ENCODE peak calls at places on chromosomes 5 and 9, in nine cellular contexts. One of them, this sample, is unnamed.

GRCh38 chr9:71725590-71726338 is 42.5 kb downstream of the CEMIP2 start:
- DNase-seq in iris pigment epithelial cell: peak
- DNase-seq in NCI-H1092: no peak
- DNase-seq in cardiac fibroblast: peak
- DNase-seq in globus pallidus: no peak
- DNase-seq in HCT116: peak
- DNase-seq in C1 segment of cervical spinal cord: no peak
- DNase-seq in fibroblast of pulmonary artery: peak
- DNase-seq in stimulated activated CD4-positive, alpha-beta T cell treated with anti-CD3 and anti-CD28 coated beads, Interleukin-2, amount 100 ng/mL, for 24 hours: no peak
- DNase-seq in this sample: peak

GRCh38 chr9:90095682-90096081 is 490.9 kb downstream of the GADD45G start:
- DNase-seq in iris pigment epithelial cell: no peak
- DNase-seq in NCI-H1092: peak
- DNase-seq in cardiac fibroblast: no peak
- DNase-seq in globus pallidus: no peak
- DNase-seq in HCT116: no peak
- DNase-seq in C1 segment of cervical spinal cord: peak
- DNase-seq in fibroblast of pulmonary artery: no peak
- DNase-seq in stimulated activated CD4-positive, alpha-beta T cell treated with anti-CD3 and anti-CD28 coated beads, Interleukin-2, amount 100 ng/mL, for 24 hours: no peak
- DNase-seq in this sample: no peak

GRCh38 chr9:34374905-34375552 is 1.7 kb downstream of the MYORG start:
- DNase-seq in iris pigment epithelial cell: no peak
- DNase-seq in NCI-H1092: no peak
- DNase-seq in cardiac fibroblast: no peak
- DNase-seq in globus pallidus: no peak
- DNase-seq in HCT116: no peak
- DNase-seq in C1 segment of cervical spinal cord: no peak
- DNase-seq in fibroblast of pulmonary artery: no peak
- DNase-seq in stimulated activated CD4-positive, alpha-beta T cell treated with anti-CD3 and anti-CD28 coated beads, Interleukin-2, amount 100 ng/mL, for 24 hours: no peak
- DNase-seq in this sample: no peak

GRCh38 chr5:16812911-16813310 is 123.2 kb downstream of the MYO10 start:
- DNase-seq in iris pigment epithelial cell: peak
- DNase-seq in NCI-H1092: no peak
- DNase-seq in cardiac fibroblast: peak
- DNase-seq in globus pallidus: no peak
- DNase-seq in HCT116: no peak
- DNase-seq in C1 segment of cervical spinal cord: no peak
- DNase-seq in fibroblast of pulmonary artery: peak
- DNase-seq in stimulated activated CD4-positive, alpha-beta T cell treated with anti-CD3 and anti-CD28 coated beads, Interleukin-2, amount 100 ng/mL, for 24 hours: no peak
- DNase-seq in this sample: no peak

GRCh38 chr5:42879267-42879666 is 67.6 kb upstream of the SELENOP start:
- DNase-seq in iris pigment epithelial cell: no peak
- DNase-seq in NCI-H1092: no peak
- DNase-seq in cardiac fibroblast: no peak
- DNase-seq in globus pallidus: no peak
- DNase-seq in HCT116: no peak
- DNase-seq in C1 segment of cervical spinal cord: no peak
- DNase-seq in fibroblast of pulmonary artery: no peak
- DNase-seq in stimulated activated CD4-positive, alpha-beta T cell treated with anti-CD3 and anti-CD28 coated beads, Interleukin-2, amount 100 ng/mL, for 24 hours: no peak
- DNase-seq in this sample: no peak

GRCh38 chr9:125795970-125796596 is 48.9 kb downstream of the PBX3 start:
- DNase-seq in iris pigment epithelial cell: no peak
- DNase-seq in NCI-H1092: no peak
- DNase-seq in cardiac fibroblast: no peak
- DNase-seq in globus pallidus: no peak
- DNase-seq in HCT116: no peak
- DNase-seq in C1 segment of cervical spinal cord: no peak
- DNase-seq in fibroblast of pulmonary artery: no peak
- DNase-seq in stimulated activated CD4-positive, alpha-beta T cell treated with anti-CD3 and anti-CD28 coated beads, Interleukin-2, amount 100 ng/mL, for 24 hours: no peak
- DNase-seq in this sample: no peak

GRCh38 chr5:33008751-33009418 is 297.8 kb downstream of the NPR3 start:
- DNase-seq in iris pigment epithelial cell: no peak
- DNase-seq in NCI-H1092: no peak
- DNase-seq in cardiac fibroblast: no peak
- DNase-seq in globus pallidus: no peak
- DNase-seq in HCT116: peak
- DNase-seq in C1 segment of cervical spinal cord: no peak
- DNase-seq in fibroblast of pulmonary artery: no peak
- DNase-seq in stimulated activated CD4-positive, alpha-beta T cell treated with anti-CD3 and anti-CD28 coated beads, Interleukin-2, amount 100 ng/mL, for 24 hours: no peak
- DNase-seq in this sample: no peak

GRCh38 chr9:115063058-115063850 is 54.7 kb downstream of the TNC start:
- DNase-seq in iris pigment epithelial cell: peak
- DNase-seq in NCI-H1092: no peak
- DNase-seq in cardiac fibroblast: peak
- DNase-seq in globus pallidus: no peak
- DNase-seq in HCT116: no peak
- DNase-seq in C1 segment of cervical spinal cord: no peak
- DNase-seq in fibroblast of pulmonary artery: peak
- DNase-seq in stimulated activated CD4-positive, alpha-beta T cell treated with anti-CD3 and anti-CD28 coated beads, Interleukin-2, amount 100 ng/mL, for 24 hours: no peak
- DNase-seq in this sample: no peak

GRCh38 chr5:160507181-160507811 is 85.6 kb downstream of the PTTG1 start:
- DNase-seq in iris pigment epithelial cell: peak
- DNase-seq in NCI-H1092: no peak
- DNase-seq in cardiac fibroblast: peak
- DNase-seq in globus pallidus: peak
- DNase-seq in HCT116: no peak
- DNase-seq in C1 segment of cervical spinal cord: peak
- DNase-seq in fibroblast of pulmonary artery: peak
- DNase-seq in stimulated activated CD4-positive, alpha-beta T cell treated with anti-CD3 and anti-CD28 coated beads, Interleukin-2, amount 100 ng/mL, for 24 hours: peak
- DNase-seq in this sample: no peak

GRCh38 chr9:134356496-134357470 is 30.5 kb downstream of the RXRA start:
- DNase-seq in iris pigment epithelial cell: no peak
- DNase-seq in NCI-H1092: no peak
- DNase-seq in cardiac fibroblast: no peak
- DNase-seq in globus pallidus: no peak
- DNase-seq in HCT116: no peak
- DNase-seq in C1 segment of cervical spinal cord: no peak
- DNase-seq in fibroblast of pulmonary artery: peak
- DNase-seq in stimulated activated CD4-positive, alpha-beta T cell treated with anti-CD3 and anti-CD28 coated beads, Interleukin-2, amount 100 ng/mL, for 24 hours: no peak
- DNase-seq in this sample: no peak

GRCh38 chr5:95892784-95893354 is 68.8 kb downstream of the ELL2 start:
- DNase-seq in iris pigment epithelial cell: peak
- DNase-seq in NCI-H1092: no peak
- DNase-seq in cardiac fibroblast: peak
- DNase-seq in globus pallidus: no peak
- DNase-seq in HCT116: peak
- DNase-seq in C1 segment of cervical spinal cord: no peak
- DNase-seq in fibroblast of pulmonary artery: peak
- DNase-seq in stimulated activated CD4-positive, alpha-beta T cell treated with anti-CD3 and anti-CD28 coated beads, Interleukin-2, amount 100 ng/mL, for 24 hours: peak
- DNase-seq in this sample: peak

GRCh38 chr9:135971892-135972291 is 10.7 kb upstream of the UBAC1 start:
- DNase-seq in iris pigment epithelial cell: no peak
- DNase-seq in NCI-H1092: no peak
- DNase-seq in cardiac fibroblast: no peak
- DNase-seq in globus pallidus: no peak
- DNase-seq in HCT116: peak
- DNase-seq in C1 segment of cervical spinal cord: no peak
- DNase-seq in fibroblast of pulmonary artery: no peak
- DNase-seq in stimulated activated CD4-positive, alpha-beta T cell treated with anti-CD3 and anti-CD28 coated beads, Interleukin-2, amount 100 ng/mL, for 24 hours: peak
- DNase-seq in this sample: no peak